ENCODE peak calls at places on chromosomes 5 and 9, in six cellular contexts. One of them, this sample, is unnamed.
A peak's percentile ranks its signal among the peaks of the same experiment; 100 is the strongest.

GRCh38 chr5:161663431-161663830 is 22.1 kb upstream of the GABRA6 start:
- DNase-seq in body of pancreas: no peak
- DNase-seq in upper lobe of right lung: no peak
- DNase-seq in mucosa of descending colon: no peak
- DNase-seq in spleen: no peak
- DNase-seq in left lung: no peak
- DNase-seq in this sample: no peak

GRCh38 chr9:101470929-101471328 is 35.4 kb upstream of the ALDOB start:
- DNase-seq in mucosa of descending colon: no peak
- DNase-seq in body of pancreas: no peak
- DNase-seq in upper lobe of right lung: no peak
- DNase-seq in spleen: no peak
- DNase-seq in left lung: no peak
- DNase-seq in this sample: no peak

GRCh38 chr5:77143998-77144836 is 57.1 kb upstream of the ZBED3 start:
- DNase-seq in spleen: peak; percentile 82
- DNase-seq in left lung: no peak
- DNase-seq in mucosa of descending colon: peak; percentile 54
- DNase-seq in upper lobe of right lung: peak; percentile 79
- DNase-seq in body of pancreas: peak; percentile 80
- DNase-seq in this sample: peak; percentile 79

GRCh38 chr5:68225188-68225910 is 9.8 kb downstream of the PIK3R1 start:
- DNase-seq in body of pancreas: peak; percentile 65
- DNase-seq in upper lobe of right lung: no peak
- DNase-seq in spleen: no peak
- DNase-seq in mucosa of descending colon: no peak
- DNase-seq in left lung: no peak
- DNase-seq in this sample: peak; percentile 80

GRCh38 chr9:101457003-101457402 is 21.4 kb upstream of the ALDOB start:
- DNase-seq in body of pancreas: no peak
- DNase-seq in upper lobe of right lung: no peak
- DNase-seq in left lung: no peak
- DNase-seq in mucosa of descending colon: no peak
- DNase-seq in spleen: no peak
- DNase-seq in this sample: no peak

GRCh38 chr5:84565866-84566265 is 181.2 kb upstream of the EDIL3 start:
- DNase-seq in left lung: no peak
- DNase-seq in body of pancreas: no peak
- DNase-seq in mucosa of descending colon: no peak
- DNase-seq in upper lobe of right lung: no peak
- DNase-seq in spleen: no peak
- DNase-seq in this sample: no peak

GRCh38 chr9:115715656-115716055 is 437.9 kb upstream of the PAPPA start:
- DNase-seq in left lung: no peak
- DNase-seq in spleen: no peak
- DNase-seq in upper lobe of right lung: no peak
- DNase-seq in body of pancreas: no peak
- DNase-seq in mucosa of descending colon: no peak
- DNase-seq in this sample: no peak

GRCh38 chr5:83085106-83085505 is 7.8 kb downstream of the XRCC4 start:
- DNase-seq in mucosa of descending colon: no peak
- DNase-seq in left lung: no peak
- DNase-seq in spleen: no peak
- DNase-seq in body of pancreas: no peak
- DNase-seq in upper lobe of right lung: no peak
- DNase-seq in this sample: no peak

GRCh38 chr9:105147095-105147871 is 97.2 kb upstream of the SLC44A1 start:
- DNase-seq in upper lobe of right lung: no peak
- DNase-seq in body of pancreas: no peak
- DNase-seq in mucosa of descending colon: no peak
- DNase-seq in left lung: no peak
- DNase-seq in spleen: no peak
- DNase-seq in this sample: no peak

GRCh38 chr5:72955143-72955767 is 586 bp upstream of the FCHO2 start:
- DNase-seq in upper lobe of right lung: peak; percentile 92
- DNase-seq in body of pancreas: peak; percentile 81
- DNase-seq in spleen: no peak
- DNase-seq in mucosa of descending colon: peak; percentile 87
- DNase-seq in left lung: peak; percentile 91
- DNase-seq in this sample: no peak

GRCh38 chr9:131012396-131012917 is 3.5 kb downstream of the LAMC3 start:
- DNase-seq in left lung: no peak
- DNase-seq in upper lobe of right lung: no peak
- DNase-seq in body of pancreas: peak; percentile 23
- DNase-seq in mucosa of descending colon: peak; percentile 24
- DNase-seq in spleen: no peak
- DNase-seq in this sample: no peak

GRCh38 chr5:108046955-108047670 is 334.8 kb downstream of the FBXL17 start:
- DNase-seq in upper lobe of right lung: no peak
- DNase-seq in body of pancreas: no peak
- DNase-seq in spleen: no peak
- DNase-seq in mucosa of descending colon: no peak
- DNase-seq in left lung: peak; percentile 29
- DNase-seq in this sample: no peak

GRCh38 chr9:5643005-5643624 is 14.2 kb downstream of the RIC1 start:
- DNase-seq in spleen: no peak
- DNase-seq in body of pancreas: no peak
- DNase-seq in left lung: no peak
- DNase-seq in mucosa of descending colon: no peak
- DNase-seq in upper lobe of right lung: no peak
- DNase-seq in this sample: no peak

GRCh38 chr5:14706615-14707021 is 42.1 kb downstream of the OTULIN start:
- DNase-seq in upper lobe of right lung: no peak
- DNase-seq in left lung: no peak
- DNase-seq in mucosa of descending colon: no peak
- DNase-seq in body of pancreas: no peak
- DNase-seq in spleen: no peak
- DNase-seq in this sample: no peak

GRCh38 chr5:50727149-50727496 is 60.7 kb downstream of the PARP8 start:
- DNase-seq in left lung: no peak
- DNase-seq in body of pancreas: peak; percentile 53
- DNase-seq in upper lobe of right lung: no peak
- DNase-seq in spleen: no peak
- DNase-seq in mucosa of descending colon: no peak
- DNase-seq in this sample: peak; percentile 55

GRCh38 chr5:43357067-43357466 is 43.9 kb upstream of the HMGCS1 start:
- DNase-seq in mucosa of descending colon: no peak
- DNase-seq in body of pancreas: no peak
- DNase-seq in left lung: no peak
- DNase-seq in spleen: no peak
- DNase-seq in upper lobe of right lung: no peak
- DNase-seq in this sample: no peak

GRCh38 chr5:114838937-114839336 is 330.8 kb downstream of the TRIM36 start:
- DNase-seq in body of pancreas: no peak
- DNase-seq in upper lobe of right lung: no peak
- DNase-seq in left lung: no peak
- DNase-seq in spleen: no peak
- DNase-seq in mucosa of descending colon: no peak
- DNase-seq in this sample: no peak

GRCh38 chr5:149141224-149141956 is at the start of gene ABLIM3:
- DNase-seq in upper lobe of right lung: peak; percentile 88
- DNase-seq in spleen: peak; percentile 93
- DNase-seq in left lung: peak; percentile 95
- DNase-seq in mucosa of descending colon: peak; percentile 66
- DNase-seq in body of pancreas: peak; percentile 58
- DNase-seq in this sample: peak; percentile 79

GRCh38 chr9:120177121-120177520 is 402.8 kb downstream of the CDK5RAP2 start:
- DNase-seq in spleen: no peak
- DNase-seq in mucosa of descending colon: no peak
- DNase-seq in left lung: no peak
- DNase-seq in body of pancreas: no peak
- DNase-seq in upper lobe of right lung: no peak
- DNase-seq in this sample: no peak

GRCh38 chr5:56763711-56764466 is 51.5 kb upstream of the MAP3K1 start:
- DNase-seq in upper lobe of right lung: no peak
- DNase-seq in body of pancreas: peak; percentile 19
- DNase-seq in spleen: peak; percentile 89
- DNase-seq in left lung: no peak
- DNase-seq in mucosa of descending colon: peak; percentile 64
- DNase-seq in this sample: peak; percentile 84

GRCh38 chr5:1136814-1137213 is 25.0 kb upstream of the SLC12A7 start:
- DNase-seq in left lung: no peak
- DNase-seq in upper lobe of right lung: no peak
- DNase-seq in body of pancreas: no peak
- DNase-seq in mucosa of descending colon: no peak
- DNase-seq in spleen: no peak
- DNase-seq in this sample: no peak

GRCh38 chr5:133111299-133111698 is 59.5 kb downstream of the HSPA4 start:
- DNase-seq in body of pancreas: peak; percentile 83
- DNase-seq in upper lobe of right lung: peak; percentile 91
- DNase-seq in spleen: peak; percentile 92
- DNase-seq in mucosa of descending colon: peak; percentile 74
- DNase-seq in left lung: peak; percentile 90
- DNase-seq in this sample: peak; percentile 79

GRCh38 chr5:84381501-84382362 is 2.9 kb downstream of the EDIL3 start:
- DNase-seq in body of pancreas: no peak
- DNase-seq in left lung: no peak
- DNase-seq in mucosa of descending colon: no peak
- DNase-seq in spleen: no peak
- DNase-seq in upper lobe of right lung: no peak
- DNase-seq in this sample: no peak

GRCh38 chr9:97900103-97900737 is 22.1 kb downstream of the TRMO start:
- DNase-seq in spleen: no peak
- DNase-seq in body of pancreas: no peak
- DNase-seq in left lung: no peak
- DNase-seq in mucosa of descending colon: no peak
- DNase-seq in upper lobe of right lung: no peak
- DNase-seq in this sample: no peak

GRCh38 chr9:128505414-128505765 is 871 bp downstream of the GLE1 start:
- DNase-seq in left lung: no peak
- DNase-seq in upper lobe of right lung: no peak
- DNase-seq in mucosa of descending colon: no peak
- DNase-seq in body of pancreas: no peak
- DNase-seq in spleen: no peak
- DNase-seq in this sample: no peak
- H3K4me3 ChIP-seq in left lung: peak overlapping the region; percentile 97
- H3K4me3 ChIP-seq in upper lobe of right lung: peak overlapping the region; percentile 64
- H3K4me3 ChIP-seq in mucosa of descending colon: peak overlapping the region; percentile 82
- H3K4me3 ChIP-seq in body of pancreas: peak overlapping the region; percentile 75
- H3K4me3 ChIP-seq in spleen: peak overlapping the region; percentile 97
- H3K4me3 ChIP-seq in this sample: peak overlapping the region; percentile 83

DNA sequence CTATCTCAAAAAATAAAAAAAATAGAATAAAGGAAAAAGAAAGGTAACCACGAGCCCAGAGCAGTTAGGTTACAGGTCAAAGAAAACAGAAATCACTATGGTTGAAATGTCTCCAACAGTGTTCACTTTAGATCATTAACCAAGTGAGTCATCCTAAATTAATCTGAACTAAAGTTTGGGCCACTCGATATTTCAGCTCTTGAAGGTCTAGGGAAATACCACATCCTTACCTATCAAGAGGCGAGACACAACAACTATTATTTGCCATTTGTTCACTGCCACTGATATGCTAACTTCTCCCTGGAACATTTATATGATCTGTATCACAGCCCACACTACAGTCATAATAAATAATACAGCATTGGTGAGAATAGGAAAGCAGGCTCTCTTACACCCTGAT is 111.3 kb upstream of the NR5A1 start:
- DNase-seq in spleen: no peak
- DNase-seq in left lung: no peak
- DNase-seq in upper lobe of right lung: no peak
- DNase-seq in mucosa of descending colon: no peak
- DNase-seq in body of pancreas: no peak
- DNase-seq in this sample: no peak
- H3K4me1 ChIP-seq in spleen: no peaks in the 10 kb centered on the region
- H3K4me1 ChIP-seq in left lung: no peaks in the 10 kb centered on the region
- H3K4me1 ChIP-seq in upper lobe of right lung: no peaks in the 10 kb centered on the region
- H3K4me1 ChIP-seq in mucosa of descending colon: no peaks in the 10 kb centered on the region
- H3K4me1 ChIP-seq in body of pancreas: peaks cover 10% of the 10 kb centered on the region
- H3K4me1 ChIP-seq in this sample: no peaks in the 10 kb centered on the region

DNA sequence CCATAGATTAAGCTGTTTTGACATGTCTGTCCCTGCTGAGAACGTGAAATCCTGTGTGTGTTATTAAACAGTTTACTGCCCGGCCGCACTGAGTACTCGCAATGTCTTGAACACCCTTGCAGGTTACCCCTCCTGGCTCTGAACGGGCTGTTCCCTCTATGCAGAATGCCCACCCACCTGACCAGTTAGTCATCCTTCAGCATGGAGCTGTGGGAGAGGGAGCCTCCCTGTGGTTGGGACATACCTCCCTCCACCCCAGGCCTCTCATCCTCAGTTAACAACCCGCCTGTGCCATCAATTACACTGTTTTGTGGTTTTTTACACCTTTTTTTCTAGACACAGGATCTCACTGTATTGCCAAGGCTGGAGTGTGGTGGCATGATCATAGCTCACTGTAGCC is 26.0 kb downstream of the TJP2 start:
- DNase-seq in spleen: no peak
- DNase-seq in mucosa of descending colon: no peak
- DNase-seq in upper lobe of right lung: no peak
- DNase-seq in left lung: no peak
- DNase-seq in body of pancreas: peak; percentile 16
- DNase-seq in this sample: no peak
- TF ChIP-seq CTCF in spleen: no peak
- TF ChIP-seq CTCF in mucosa of descending colon: no peak
- TF ChIP-seq CTCF in upper lobe of right lung: no peak
- TF ChIP-seq CTCF in left lung: no peak
- TF ChIP-seq CTCF in body of pancreas: no peak
- TF ChIP-seq CTCF in this sample: no peak

GRCh38 chr9:134663753-134664415 is 22.3 kb downstream of the COL5A1 start:
- DNase-seq in mucosa of descending colon: peak; percentile 22
- DNase-seq in body of pancreas: no peak
- DNase-seq in spleen: no peak
- DNase-seq in upper lobe of right lung: peak; percentile 40
- DNase-seq in left lung: peak; percentile 20
- DNase-seq in this sample: no peak

GRCh38 chr9:134664446-134664845 is 22.8 kb downstream of the COL5A1 start:
- DNase-seq in upper lobe of right lung: no peak
- DNase-seq in spleen: no peak
- DNase-seq in mucosa of descending colon: no peak
- DNase-seq in body of pancreas: no peak
- DNase-seq in left lung: peak; percentile 9
- DNase-seq in this sample: no peak

GRCh38 chr9:134661791-134662142 is 20.2 kb downstream of the COL5A1 start:
- DNase-seq in left lung: peak; percentile 26
- DNase-seq in mucosa of descending colon: peak; percentile 42
- DNase-seq in upper lobe of right lung: peak; percentile 37
- DNase-seq in spleen: no peak
- DNase-seq in body of pancreas: no peak
- DNase-seq in this sample: no peak

GRCh38 chr9:134662143-134662876 is 20.7 kb downstream of the COL5A1 start:
- DNase-seq in body of pancreas: peak; percentile 37
- DNase-seq in mucosa of descending colon: peak; percentile 57
- DNase-seq in spleen: peak; percentile 59
- DNase-seq in upper lobe of right lung: peak; percentile 67
- DNase-seq in left lung: peak; percentile 41
- DNase-seq in this sample: no peak

GRCh38 chr9:134663084-134663483 is 21.5 kb downstream of the COL5A1 start:
- DNase-seq in left lung: peak; percentile 23
- DNase-seq in upper lobe of right lung: peak; percentile 36
- DNase-seq in body of pancreas: no peak
- DNase-seq in mucosa of descending colon: peak; percentile 17
- DNase-seq in spleen: no peak
- DNase-seq in this sample: peak; percentile 24
- H3K4me3 ChIP-seq in left lung: no peak overlapping the region
- H3K4me3 ChIP-seq in upper lobe of right lung: no peak overlapping the region
- H3K4me3 ChIP-seq in body of pancreas: no peak overlapping the region
- H3K4me3 ChIP-seq in mucosa of descending colon: no peak overlapping the region
- H3K4me3 ChIP-seq in spleen: no peak overlapping the region
- H3K4me3 ChIP-seq in this sample: no peak overlapping the region